ENCODE peak calls at places on chromosomes 12 and 14, in seven cellular contexts. M is body of pancreas, X is adrenal gland, Q is thyroid gland, H is ovary, F is transverse colon, K is stomach. E is an unnamed sample.

GRCh38 chr12:48017921-48018617 is 13.8 kb upstream of the COL2A1 start:
- DNase-seq in M (no peak), X (no peak), Q (no peak), H (no peak), F (no peak), K (no peak), E (no peak)

GRCh38 chr12:105561981-105562726 is 231.7 kb downstream of the C12orf75 start:
- DNase-seq in M (no peak), X (peak), Q (no peak), H (peak), F (peak), K (peak), E (no peak)

GRCh38 chr12:118307069-118307954 is 65.4 kb downstream of the TAOK3 start:
- DNase-seq in M (no peak), X (no peak), Q (no peak), H (peak), F (no peak), K (no peak), E (no peak)

GRCh38 chr12:74663958-74664357 is 126.3 kb downstream of the ATXN7L3B start:
- DNase-seq in M (no peak), X (no peak), Q (no peak), H (no peak), F (no peak), K (no peak), E (peak)

GRCh38 chr12:98354520-98354919 is 160.9 kb upstream of the TMPO start:
- DNase-seq in M (no peak), X (no peak), Q (no peak), H (no peak), F (no peak), K (no peak), E (no peak)

GRCh38 chr12:27981874-27982273 is 9.3 kb upstream of the PTHLH start:
- DNase-seq in M (no peak), X (no peak), Q (no peak), H (no peak), F (no peak), K (no peak), E (no peak)

GRCh38 chr12:105831372-105831771 is 307.4 kb downstream of the NUAK1 start:
- DNase-seq in M (no peak), X (no peak), Q (no peak), H (no peak), F (no peak), K (no peak), E (no peak)

GRCh38 chr14:67459336-67459735 is 29.2 kb downstream of the TMEM229B start:
- DNase-seq in M (no peak), X (no peak), Q (no peak), H (no peak), F (no peak), K (no peak), E (no peak)

GRCh38 chr14:73775339-73776193 is 61.4 kb upstream of the PNMA1 start:
- DNase-seq in M (no peak), X (no peak), Q (no peak), H (no peak), F (no peak), K (no peak), E (no peak)

GRCh38 chr12:91877022-91877421 is 268.6 kb downstream of the BTG1 start:
- DNase-seq in M (no peak), X (peak), Q (peak), H (no peak), F (peak), K (peak), E (no peak)

GRCh38 chr12:21940549-21940948 is 677 bp downstream of the ABCC9 start:
- DNase-seq in M (no peak), X (no peak), Q (no peak), H (no peak), F (no peak), K (no peak), E (peak)

GRCh38 chr14:74594021-74594420 is 18.0 kb downstream of the LTBP2 start:
- DNase-seq in M (no peak), X (no peak), Q (no peak), H (no peak), F (no peak), K (no peak), E (no peak)

GRCh38 chr12:68832504-68832867 is 24.5 kb downstream of the MDM2 start:
- DNase-seq in M (no peak), X (no peak), Q (no peak), H (no peak), F (no peak), K (no peak), E (no peak)

GRCh38 chr12:68838046-68838886 is 30.3 kb downstream of the MDM2 start:
- DNase-seq in M (no peak), X (no peak), Q (no peak), H (no peak), F (no peak), K (no peak), E (no peak)

GRCh38 chr12:68837215-68837614 is 29.2 kb downstream of the MDM2 start:
- DNase-seq in M (no peak), X (no peak), Q (no peak), H (no peak), F (no peak), K (no peak), E (no peak)

GRCh38 chr12:68833508-68833907 is 25.5 kb downstream of the MDM2 start:
- DNase-seq in M (no peak), X (no peak), Q (no peak), H (no peak), F (no peak), K (no peak), E (no peak)

GRCh38 chr12:68835333-68835908 is 27.4 kb downstream of the MDM2 start:
- DNase-seq in M (no peak), X (no peak), Q (no peak), H (no peak), F (no peak), K (no peak), E (no peak)
- TF ChIP-seq POLR2A in M (no peak), X (no peak), Q (no peak), H (no peak), F (no peak), K (no peak), E (no peak)

DNA sequence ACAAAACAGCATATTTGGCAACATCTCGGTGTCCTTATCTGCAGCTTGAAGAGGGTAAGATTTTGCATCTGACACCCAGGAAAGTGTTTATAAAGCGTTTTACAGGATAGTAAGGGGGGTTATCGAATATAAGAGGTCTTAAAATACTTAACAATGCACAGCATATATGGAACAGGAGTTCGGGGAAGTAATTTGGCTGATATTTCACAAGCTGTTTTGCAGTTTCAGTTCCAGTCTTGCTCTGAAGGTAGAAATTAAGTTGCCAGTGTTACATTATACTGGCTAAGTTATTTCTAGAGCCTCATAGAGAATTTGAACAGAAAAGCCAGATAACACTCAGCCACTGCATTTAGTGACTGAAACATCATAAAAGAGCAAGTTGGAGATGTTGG is 941 bp upstream of the MAP4K5 start:
- DNase-seq in M (no peak), X (no peak), Q (no peak), H (no peak), F (no peak), K (no peak), E (no peak)
- H3K4me3 ChIP-seq in M (no peak), X (no peak), Q (no peak), H (no peak), F (peak), K (peak), E (peak)

DNA sequence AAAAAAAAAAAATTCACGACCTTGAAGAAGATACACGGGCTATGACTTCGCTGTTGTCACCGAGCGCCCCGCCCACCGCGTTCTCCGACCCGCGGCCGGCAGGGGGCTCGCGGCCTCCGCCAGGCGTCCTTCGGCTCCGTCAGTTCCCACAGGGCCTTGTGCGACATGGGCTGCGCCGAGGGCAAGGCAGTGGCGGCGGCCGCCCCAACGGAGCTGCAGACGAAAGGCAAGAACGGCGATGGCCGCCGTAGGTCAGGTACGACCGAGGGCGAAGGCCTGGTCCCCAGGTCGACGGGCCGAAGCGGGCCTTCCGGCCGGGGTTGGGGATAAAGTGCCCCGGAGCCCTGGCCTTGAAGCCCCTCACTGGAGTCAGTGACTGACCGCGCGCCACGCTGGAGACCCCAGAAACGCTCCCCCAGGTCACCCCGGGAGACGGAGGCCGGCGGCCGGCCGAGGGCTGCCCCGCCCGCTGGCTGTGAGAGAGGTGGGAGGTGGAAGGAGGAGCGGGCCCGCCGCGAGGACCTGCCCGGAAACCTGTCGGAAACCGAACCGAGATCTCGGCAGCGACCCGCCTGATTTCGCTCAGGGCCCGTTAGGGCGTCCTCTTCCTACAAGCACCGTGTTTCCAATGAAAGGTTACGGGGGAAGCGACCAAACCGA is at the start of gene TXNRD1:
- DNase-seq in M (peak), X (peak), Q (peak), H (peak), F (peak), K (peak), E (peak)
- TF ChIP-seq POLR2A in M (peak), X (peak), Q (no peak), H (peak), F (no peak), K (no peak), E (no peak)

DNA sequence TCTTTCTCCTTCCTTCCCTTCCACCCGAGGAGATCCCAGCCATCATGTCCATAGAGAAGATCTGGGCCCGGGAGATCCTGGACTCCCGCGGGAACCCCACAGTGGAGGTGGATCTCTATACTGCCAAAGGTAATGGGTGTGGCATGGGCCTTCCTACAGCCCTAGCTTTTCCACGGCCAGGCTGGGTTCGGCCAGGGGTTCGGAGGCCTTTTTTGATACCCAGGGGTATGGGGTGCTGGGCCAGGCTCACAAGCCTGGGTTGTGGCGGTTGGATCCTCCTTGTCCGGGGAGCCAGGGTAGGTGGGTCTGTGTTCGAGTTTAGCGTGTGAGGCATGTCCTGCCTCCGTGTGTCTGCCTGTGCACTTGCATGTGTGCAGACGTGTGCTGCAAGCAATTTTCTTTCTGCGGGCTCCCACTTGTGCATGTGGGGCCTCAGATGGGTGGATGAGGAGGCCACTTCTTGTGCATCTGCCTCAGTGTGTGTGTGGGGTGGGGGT is 1.5 kb downstream of the ENO2 start:
- DNase-seq in M (no peak), X (no peak), Q (no peak), H (no peak), F (no peak), K (no peak), E (no peak)
- H3K4me3 ChIP-seq in M (no peak), X (no peak), Q (no peak), H (no peak), F (no peak), K (no peak), E (no peak)

GRCh38 chr14:51847489-51847796 is 13.0 kb upstream of the GNG2 start:
- DNase-seq in M (no peak), X (no peak), Q (no peak), H (no peak), F (no peak), K (no peak), E (no peak)
- TF ChIP-seq POLR2A in M (no peak), X (no peak), Q (no peak), H (no peak), F (no peak), K (no peak), E (no peak)

GRCh38 chr12:19457561-19457960 is 18.3 kb downstream of the AEBP2 start:
- DNase-seq in M (no peak), X (no peak), Q (no peak), H (no peak), F (no peak), K (no peak), E (no peak)
- H3K4me3 ChIP-seq in M (no peak), X (no peak), Q (no peak), H (no peak), F (no peak), K (no peak), E (no peak)

GRCh38 chr12:52202361-52203078 is 10.7 kb upstream of the KRT80 start:
- DNase-seq in M (no peak), X (no peak), Q (peak), H (no peak), F (no peak), K (no peak), E (no peak)
- TF ChIP-seq POLR2A in M (no peak), X (no peak), Q (peak), H (no peak), F (no peak), K (no peak), E (no peak)